ENCODE peak calls at places on chromosome 9, in four cellular contexts. T is H1, Y is HepG2, D is K562. G is an unnamed sample.

GRCh38 chr9:97773723-97774122 is 76.6 kb upstream of the XPA start:
- DNase-seq in T (no peak), D (peak; percentile 36), Y (no peak), G (no peak)

GRCh38 chr9:121636411-121636865 is 15.0 kb upstream of the DAB2IP start:
- DNase-seq in T (no peak), Y (no peak), D (no peak), G (no peak)

GRCh38 chr9:35538361-35539234 is 48.7 kb downstream of the RUSC2 start:
- DNase-seq in T (peak; percentile 73), Y (no peak), D (no peak), G (no peak)

GRCh38 chr9:99445377-99445891 is 223.4 kb downstream of the SEC61B start:
- DNase-seq in D (no peak), Y (no peak), T (no peak), G (peak; percentile 31)

GRCh38 chr9:18905033-18905882 is 127.8 kb downstream of the SAXO1 start:
- DNase-seq in Y (no peak), T (no peak), D (no peak), G (no peak)

GRCh38 chr9:128770286-128770685 is 1.4 kb downstream of the ZER1 start:
- DNase-seq in T (no peak), D (no peak), Y (no peak), G (no peak)

GRCh38 chr9:113309204-113309813 is 6.1 kb upstream of the RNF183 start:
- DNase-seq in D (peak; percentile 36), T (no peak), Y (peak; percentile 53), G (peak; percentile 42)

GRCh38 chr9:24245988-24246387 is 299.7 kb downstream of the IZUMO3 start:
- DNase-seq in Y (no peak), T (no peak), D (no peak), G (peak; percentile 29)

GRCh38 chr9:86944974-86945867 is 2.1 kb downstream of the GAS1 start:
- DNase-seq in D (no peak), Y (no peak), T (peak; percentile 71), G (no peak)

GRCh38 chr9:70934642-70935041 is 186.8 kb downstream of the TRPM3 start:
- DNase-seq in Y (no peak), D (no peak), T (no peak), G (no peak)

GRCh38 chr9:122214507-122214906 is 14.2 kb downstream of the LHX6 start:
- DNase-seq in Y (no peak), D (no peak), T (no peak), G (no peak)

GRCh38 chr9:127541865-127542264 is 70.2 kb upstream of the STXBP1 start:
- DNase-seq in Y (no peak), D (no peak), T (no peak), G (no peak)

GRCh38 chr9:31612336-31613030 is 772.0 kb upstream of the ACO1 start:
- DNase-seq in Y (no peak), T (no peak), D (no peak), G (no peak)

GRCh38 chr9:26331223-26331622 is 561.4 kb downstream of the CAAP1 start:
- DNase-seq in D (no peak), T (no peak), Y (no peak), G (no peak)

GRCh38 chr9:33076031-33076359 is 479 bp downstream of the SMU1 start:
- DNase-seq in D (no peak), T (no peak), Y (peak; percentile 13), G (no peak)

GRCh38 chr9:37290881-37291485 is 131.5 kb upstream of the GRHPR start:
- DNase-seq in Y (no peak), T (no peak), D (no peak), G (peak; percentile 46)

GRCh38 chr9:134294228-134295071 is 31.8 kb upstream of the RXRA start:
- DNase-seq in D (peak; percentile 35), T (no peak), Y (no peak), G (no peak)

GRCh38 chr9:17063535-17064135 is 71.2 kb upstream of the CNTLN start:
- DNase-seq in D (no peak), T (no peak), Y (peak; percentile 45), G (peak; percentile 23)

GRCh38 chr9:120571443-120572257 is 8.3 kb downstream of the CDK5RAP2 start:
- DNase-seq in Y (peak; percentile 99), D (no peak), T (no peak), G (no peak)

GRCh38 chr9:32384002-32384363 is 460 bp upstream of the ACO1 start:
- DNase-seq in T (no peak), D (no peak), Y (no peak), G (no peak)

GRCh38 chr9:128128836-128129590 is 1.5 kb upstream of the PTGES2 start:
- DNase-seq in D (no peak), Y (no peak), T (no peak), G (no peak)

GRCh38 chr9:123864291-123864690 is 65.6 kb downstream of the DENND1A start:
- DNase-seq in D (no peak), Y (no peak), T (no peak), G (no peak)

GRCh38 chr9:761155-761792 is 80.2 kb upstream of the DMRT1 start:
- DNase-seq in T (no peak), Y (peak; percentile 77), D (no peak), G (no peak)

GRCh38 chr9:14935099-14935710 is 25.0 kb upstream of the FREM1 start:
- DNase-seq in D (no peak), Y (no peak), T (no peak), G (no peak)

GRCh38 chr9:132808645-132809044 is 69.4 kb downstream of the AK8 start:
- DNase-seq in D (no peak), T (no peak), Y (no peak), G (no peak)

GRCh38 chr9:112533660-112534059 is 47.0 kb downstream of the KIAA1958 start:
- DNase-seq in D (no peak), Y (no peak), T (peak; percentile 35), G (no peak)

GRCh38 chr9:124768275-124768674 is 2.8 kb downstream of the NR6A1 start:
- DNase-seq in T (no peak), D (no peak), Y (no peak), G (no peak)

GRCh38 chr9:32665101-32665500 is 29.6 kb upstream of the TAF1L start:
- DNase-seq in D (no peak), T (no peak), Y (no peak), G (peak; percentile 45)

GRCh38 chr9:99103054-99103453 is 1.9 kb upstream of the TGFBR1 start:
- DNase-seq in D (no peak), T (no peak), Y (no peak), G (peak; percentile 31)

GRCh38 chr9:34994429-34995287 is 5.1 kb downstream of the DNAJB5 start:
- DNase-seq in T (peak; percentile 71), Y (peak; percentile 38), D (peak; percentile 43), G (peak; percentile 58)

GRCh38 chr9:107636596-107637405 is 147.2 kb upstream of the KLF4 start:
- DNase-seq in Y (no peak), T (no peak), D (no peak), G (no peak)

GRCh38 chr9:107639426-107639825 is 149.9 kb upstream of the KLF4 start:
- DNase-seq in Y (no peak), T (no peak), D (no peak), G (no peak)

GRCh38 chr9:107638922-107639321 is 149.4 kb upstream of the KLF4 start:
- DNase-seq in T (no peak), Y (no peak), D (no peak), G (peak; percentile 42)

GRCh38 chr9:107638496-107638895 is 148.9 kb upstream of the KLF4 start:
- DNase-seq in D (no peak), T (no peak), Y (no peak), G (no peak)

GRCh38 chr9:107637421-107638420 is 148.2 kb upstream of the KLF4 start:
- DNase-seq in T (peak; percentile 66), Y (no peak), D (no peak), G (peak; percentile 50)
- TF ChIP-seq RFX5 in T (no peak), Y (no peak), D (no peak), G (no peak)

DNA sequence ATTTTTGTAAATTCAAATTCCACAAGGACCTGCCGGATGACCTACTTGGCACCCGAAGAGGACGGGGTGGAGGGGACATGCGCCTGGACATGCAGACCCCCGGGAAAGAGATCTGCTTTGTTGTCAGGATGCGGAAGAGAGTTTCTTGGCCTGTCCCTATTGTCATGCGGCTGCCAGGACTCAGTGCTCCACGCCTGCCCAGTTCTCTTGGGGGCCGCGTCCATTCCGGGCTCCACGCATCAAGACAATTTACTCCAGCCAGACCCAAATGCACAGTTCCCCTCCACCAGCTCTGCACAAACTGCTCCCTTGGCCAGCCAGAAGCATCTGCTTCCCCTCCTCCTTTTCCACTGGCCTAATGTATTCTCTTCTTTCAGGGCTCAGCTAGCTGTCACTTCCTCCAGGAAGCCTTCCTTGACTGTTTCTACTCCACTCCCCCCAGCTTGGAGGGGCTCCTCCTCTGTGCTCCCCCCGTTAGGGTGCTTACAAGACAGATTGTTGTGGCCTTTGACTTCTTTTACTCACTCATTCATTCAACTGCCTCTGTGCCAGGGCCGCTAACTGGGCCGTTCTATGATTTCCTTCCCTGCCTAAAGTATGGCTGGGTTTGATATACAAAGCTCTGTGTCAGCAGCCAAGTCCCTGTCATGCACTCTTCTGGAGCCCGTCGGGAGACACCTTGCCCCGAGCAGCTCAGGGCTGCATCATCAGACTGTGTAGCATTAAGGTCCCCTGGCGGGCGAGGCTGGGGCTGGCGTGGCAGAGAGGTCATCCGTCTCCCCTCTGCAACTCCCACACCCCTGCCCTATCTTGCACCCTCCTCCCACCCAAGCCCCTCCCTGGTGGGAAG is 6.6 kb downstream of the FIBCD1 start:
- DNase-seq in D (peak; percentile 89), Y (no peak), T (no peak), G (no peak)
- TF ChIP-seq CTCF in D (no peak), Y (peak; percentile 38), T (no peak), G (no peak)

GRCh38 chr9:136133191-136133958 is 14.7 kb upstream of the TMEM250 start:
- DNase-seq in Y (no peak), T (peak; percentile 80), D (peak; percentile 86), G (peak; percentile 73)
- TF ChIP-seq PHF8 in Y (no peak), T (no peak), D (no peak), G (no peak)

GRCh38 chr9:109962215-109962614 is 182.2 kb downstream of the PALM2AKAP2 start:
- DNase-seq in Y (no peak), T (no peak), D (no peak), G (no peak)

GRCh38 chr9:109961579-109961978 is 181.6 kb downstream of the PALM2AKAP2 start:
- DNase-seq in Y (no peak), T (no peak), D (no peak), G (no peak)

GRCh38 chr9:109953300-109953699 is 173.3 kb downstream of the PALM2AKAP2 start:
- DNase-seq in D (no peak), T (no peak), Y (no peak), G (no peak)

GRCh38 chr9:109953813-109954489 is 174.0 kb downstream of the PALM2AKAP2 start:
- DNase-seq in D (peak; percentile 12), T (no peak), Y (no peak), G (peak; percentile 4)

GRCh38 chr9:109956811-109957440 is 176.9 kb downstream of the PALM2AKAP2 start:
- DNase-seq in Y (no peak), T (no peak), D (no peak), G (no peak)
- TF ChIP-seq RFX5 in Y (no peak), T (no peak), D (no peak), G (no peak)

DNA sequence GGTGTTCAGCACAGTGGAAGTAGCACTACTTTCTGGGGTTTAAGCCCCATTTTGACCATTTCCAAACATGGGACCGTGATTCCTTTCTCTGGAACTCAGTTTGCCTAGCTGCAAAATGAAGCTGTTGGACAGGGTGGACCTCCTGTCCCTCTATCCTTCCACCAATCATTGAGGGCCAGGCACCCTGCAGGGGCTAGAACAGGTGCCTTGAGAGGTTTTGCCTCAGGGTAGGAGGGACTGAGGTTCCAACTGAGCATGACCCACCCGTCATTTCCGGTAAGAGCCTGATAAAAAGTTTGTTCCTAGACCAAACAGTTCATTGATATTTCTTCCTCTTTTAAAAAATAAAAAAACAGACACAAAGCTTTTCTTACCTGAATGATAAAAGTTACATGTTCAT is 116.5 kb downstream of the MVB12B start:
- DNase-seq in D (no peak), Y (no peak), T (no peak), G (no peak)
- TF ChIP-seq CTCF in D (no peak), Y (no peak), T (no peak), G (no peak)